ENCODE peak calls at places on chromosomes 2 and 18, in five cellular contexts. P, S, F, T and Y are unnamed samples.

GRCh38 chr18:41871229-41872000 is 83.6 kb upstream of the PIK3C3 start:
- DNase-seq in T (no peak), S (no peak), P (no peak), F (peak), Y (no peak)

GRCh38 chr18:59760212-59760997 is 63.2 kb upstream of the CCBE1 start:
- DNase-seq in F (no peak), S (no peak), P (no peak), T (peak), Y (no peak)

GRCh38 chr2:236679906-236680305 is 110.3 kb downstream of the ACKR3 start:
- DNase-seq in P (no peak), F (peak), T (peak), S (no peak), Y (no peak)

GRCh38 chr18:36187138-36187825 is at the start of gene MOCOS:
- DNase-seq in F (peak), T (peak), S (peak), P (no peak), Y (peak)

GRCh38 chr2:167480232-167480985 is 592.1 kb downstream of the XIRP2 start:
- DNase-seq in T (no peak), F (no peak), P (no peak), S (no peak), Y (no peak)

GRCh38 chr18:62209046-62209445 is 22.0 kb downstream of the RELCH start:
- DNase-seq in S (no peak), T (no peak), F (no peak), P (no peak), Y (no peak)

GRCh38 chr18:28163201-28163778 is 13.6 kb downstream of the CDH2 start:
- DNase-seq in S (no peak), P (no peak), T (peak), F (no peak), Y (no peak)

GRCh38 chr2:221731432-221731831 is 159.3 kb upstream of the EPHA4 start:
- DNase-seq in S (no peak), T (no peak), P (no peak), F (no peak), Y (no peak)

GRCh38 chr2:43032894-43033270 is 193.5 kb downstream of the ZFP36L2 start:
- DNase-seq in F (no peak), P (no peak), S (no peak), T (no peak), Y (no peak)

GRCh38 chr2:52629531-52629930 is 1138.1 kb upstream of the CHAC2 start:
- DNase-seq in T (no peak), F (no peak), P (no peak), S (no peak), Y (no peak)

GRCh38 chr2:29662841-29663240 is 258.5 kb downstream of the ALK start:
- DNase-seq in S (no peak), F (peak), P (no peak), T (peak), Y (no peak)

GRCh38 chr18:60372598-60372997 is at the start of gene MC4R:
- DNase-seq in T (peak), S (no peak), P (no peak), F (no peak), Y (no peak)

GRCh38 chr18:45760443-45761036 is 36.6 kb downstream of the SLC14A1 start:
- DNase-seq in S (no peak), F (peak), P (no peak), T (no peak), Y (no peak)

GRCh38 chr18:23970161-23971153 is 44.1 kb upstream of the TTC39C start:
- DNase-seq in T (no peak), F (no peak), S (peak), P (peak), Y (no peak)

GRCh38 chr2:18903750-18904149 is 314.4 kb upstream of the NT5C1B start:
- DNase-seq in P (no peak), T (no peak), S (no peak), F (no peak), Y (no peak)

GRCh38 chr2:110948027-110948687 is 172.6 kb upstream of the BCL2L11 start:
- DNase-seq in F (no peak), P (no peak), S (no peak), T (no peak), Y (no peak)

GRCh38 chr2:109218087-109218791 is 89.2 kb downstream of the SH3RF3 start:
- DNase-seq in S (no peak), T (peak), P (no peak), F (no peak), Y (no peak)

GRCh38 chr2:191578031-191578430 is 99.9 kb upstream of the NABP1 start:
- DNase-seq in S (no peak), P (no peak), T (no peak), F (no peak), Y (no peak)

GRCh38 chr18:43422483-43422882 is 145.2 kb upstream of the SYT4 start:
- DNase-seq in F (no peak), S (no peak), T (peak), P (no peak), Y (no peak)

GRCh38 chr2:111117666-111118454 is 2.9 kb upstream of the BCL2L11 start:
- DNase-seq in S (peak), F (no peak), T (peak), P (no peak), Y (no peak)

GRCh38 chr2:30655660-30656059 is 151.6 kb downstream of the CAPN13 start:
- DNase-seq in F (no peak), S (no peak), P (no peak), T (peak), Y (no peak)

DNA sequence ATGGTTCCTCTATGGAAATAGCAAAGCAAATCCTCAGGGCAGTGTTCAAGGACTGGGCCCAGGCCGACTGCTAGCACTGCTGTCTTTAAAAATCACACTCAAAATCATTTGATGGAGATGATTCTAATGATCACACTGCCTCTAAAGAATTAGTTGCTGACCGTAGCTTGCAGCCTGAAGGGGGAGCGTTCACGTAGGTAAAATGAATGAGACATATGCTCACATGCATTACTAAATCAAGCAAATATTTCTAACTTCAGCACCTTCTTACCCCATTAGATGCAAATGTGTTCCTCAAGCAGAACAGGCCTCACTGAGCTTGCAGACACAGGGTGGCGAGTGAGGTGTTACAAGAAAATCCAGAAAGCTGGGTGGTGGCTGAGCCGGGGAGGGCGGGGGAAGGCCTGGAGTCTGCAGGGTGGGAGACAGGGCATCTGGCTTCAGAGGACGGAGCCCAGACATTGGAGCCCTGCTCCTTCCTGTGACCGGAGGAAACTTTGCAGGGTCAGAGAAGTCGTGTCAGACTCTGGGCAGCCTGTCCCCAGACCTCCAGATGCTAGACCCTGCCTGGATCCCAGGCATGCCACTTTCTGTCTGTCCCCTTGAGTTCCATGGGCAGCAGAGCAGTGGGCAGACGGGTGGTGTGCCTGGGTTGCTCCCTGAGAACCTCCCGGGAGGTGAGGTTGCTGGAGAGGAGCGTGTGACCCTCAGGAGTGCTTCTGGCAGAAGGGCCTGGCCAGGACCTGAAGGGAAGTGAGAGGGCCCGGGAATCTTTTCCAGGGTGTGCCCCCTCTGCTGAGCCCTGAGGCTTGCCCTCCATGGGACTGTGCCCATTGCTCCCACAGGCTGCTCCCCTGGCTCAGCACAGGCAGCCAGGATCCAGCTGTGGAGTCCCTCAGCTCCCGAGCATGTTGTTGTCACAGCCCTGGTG is 7.1 kb upstream of the NPPC start:
- DNase-seq in F (no peak), T (no peak), P (no peak), S (no peak), Y (no peak)
- TF ChIP-seq CTCF in F (no peak), T (no peak), P (no peak), S (no peak), Y (no peak)

DNA sequence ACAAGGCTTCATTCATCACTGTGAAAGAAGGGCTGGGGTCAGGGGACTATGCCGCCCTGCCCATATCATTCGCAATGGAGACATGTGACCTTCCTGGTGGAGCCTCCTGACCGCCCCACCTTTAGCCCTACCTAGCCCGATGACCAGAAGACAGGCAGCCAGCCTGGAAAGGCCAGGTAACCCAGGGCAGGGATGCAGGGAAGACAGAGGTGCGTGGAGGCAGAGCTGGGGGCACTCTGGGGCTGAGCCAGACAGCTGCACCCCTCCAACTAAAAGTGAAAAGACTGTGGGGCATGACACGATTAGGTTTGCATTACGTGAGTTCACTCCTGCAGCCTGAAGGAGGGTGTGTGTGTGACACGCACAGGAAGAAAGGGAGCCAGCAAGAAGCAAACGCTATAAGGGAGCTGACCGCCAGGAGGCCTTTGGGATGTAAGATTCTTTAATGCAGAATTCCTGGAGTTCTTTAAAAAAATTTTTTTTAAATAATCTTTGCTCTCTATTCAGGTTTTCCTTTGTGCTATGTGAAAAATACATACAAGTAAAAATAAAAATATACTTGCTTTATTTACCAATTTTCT is 3.7 kb upstream of the HES6 start:
- DNase-seq in S (no peak), F (no peak), T (no peak), P (no peak), Y (no peak)
- TF ChIP-seq CTCF in S (no peak), F (no peak), T (no peak), P (no peak), Y (no peak)

DNA sequence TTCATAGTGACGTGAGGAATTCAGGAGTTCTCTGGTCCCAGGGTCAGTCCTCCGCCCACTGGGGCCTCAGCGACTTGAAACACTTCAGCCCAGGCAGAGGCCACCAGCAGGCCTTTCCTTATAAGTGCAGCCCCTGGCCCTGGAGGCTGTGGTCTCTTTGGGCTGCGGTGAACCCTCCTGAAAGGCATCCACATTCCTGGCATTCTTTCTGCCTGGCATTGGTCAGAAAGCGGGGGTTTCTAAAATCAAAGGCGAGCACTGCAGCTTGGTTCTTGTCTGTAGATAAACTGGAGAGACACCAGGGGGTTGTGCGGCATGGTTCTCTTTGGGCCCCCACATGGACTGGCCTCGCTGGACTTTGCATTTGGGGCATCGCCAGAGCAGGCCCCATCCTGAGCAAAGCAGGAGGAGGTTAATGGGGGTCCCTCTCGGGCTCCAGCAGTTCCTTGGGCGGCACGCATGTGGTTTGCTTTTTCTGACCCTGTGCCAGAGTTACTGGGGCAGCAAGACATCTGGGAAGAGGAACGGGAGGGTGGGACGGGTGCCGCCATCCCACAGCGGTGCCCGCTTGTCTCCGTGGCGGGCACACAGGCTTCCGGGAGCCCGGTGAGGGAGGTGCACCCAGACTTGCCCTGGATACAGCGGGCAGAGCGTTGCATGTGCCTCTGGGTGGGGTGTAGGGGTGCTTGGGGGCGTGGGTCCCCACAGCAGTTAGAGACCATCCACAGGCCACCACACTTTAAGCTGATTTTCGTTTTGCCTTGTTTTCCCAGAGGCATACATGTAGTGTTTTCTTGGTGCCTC is 44.9 kb downstream of the SH3BP4 start:
- DNase-seq in S (no peak), F (no peak), T (peak), P (no peak), Y (no peak)
- TF ChIP-seq CTCF in S (no peak), F (no peak), T (no peak), P (no peak), Y (no peak)

DNA sequence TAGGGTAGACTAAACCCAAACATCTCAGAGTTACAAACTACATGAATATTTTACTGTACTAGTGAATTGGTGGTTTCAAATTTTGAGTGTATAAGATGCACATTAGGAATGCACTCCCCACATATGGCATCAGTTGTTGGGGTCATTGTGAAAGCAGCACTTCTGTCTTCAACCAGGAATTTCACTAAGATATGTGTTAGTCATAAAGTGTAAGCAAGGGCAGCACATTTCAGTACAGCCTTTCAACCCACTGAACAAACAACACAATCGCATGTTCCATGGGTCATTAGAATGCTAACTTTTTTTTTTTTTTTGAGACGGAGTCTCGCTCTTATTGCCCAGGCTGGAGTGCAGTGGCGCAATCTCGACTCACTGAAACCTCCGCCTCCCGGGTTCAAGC is 164.1 kb upstream of the MAP2 start:
- DNase-seq in P (no peak), S (no peak), F (no peak), T (no peak), Y (no peak)
- TF ChIP-seq CTCF in P (no peak), S (no peak), F (no peak), T (no peak), Y (no peak)

GRCh38 chr2:44348385-44348784 is 12.9 kb downstream of the PREPL start:
- DNase-seq in T (peak), P (no peak), S (no peak), F (no peak), Y (no peak)

DNA sequence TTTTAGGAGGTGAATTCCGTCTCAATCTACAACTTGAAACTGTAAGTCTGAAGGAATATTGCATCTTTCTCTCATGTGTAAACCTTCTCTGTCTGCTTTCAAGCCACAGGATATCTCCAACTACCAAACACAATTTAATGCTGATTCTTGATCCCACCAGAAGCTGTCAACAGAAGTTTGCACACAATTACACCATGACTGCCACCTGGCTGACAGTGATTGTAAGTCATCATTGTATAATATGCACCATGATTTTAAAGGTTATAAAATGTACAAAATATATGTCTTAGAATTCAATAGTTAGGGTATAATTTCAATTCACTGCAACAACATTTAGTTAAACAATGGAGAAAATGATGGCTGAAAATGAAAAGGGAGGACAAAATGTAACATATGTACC is 18.4 kb downstream of the PREPL start:
- DNase-seq in F (peak), P (no peak), T (no peak), S (no peak), Y (no peak)
- TF ChIP-seq CTCF in F (peak), P (peak), T (no peak), S (peak), Y (peak)

GRCh38 chr2:130997198-130997597 is 96.1 kb downstream of the FAM168B start:
- DNase-seq in S (no peak), P (no peak), T (no peak), F (no peak), Y (no peak)

GRCh38 chr2:130996658-130997057 is 96.6 kb downstream of the FAM168B start:
- DNase-seq in T (no peak), F (no peak), S (no peak), P (no peak), Y (no peak)
- TF ChIP-seq CTCF in T (no peak), F (no peak), S (no peak), P (no peak), Y (no peak)

GRCh38 chr2:56108806-56109205 is 75.0 kb upstream of the CCDC85A start:
- DNase-seq in P (no peak), F (no peak), S (no peak), T (no peak), Y (no peak)
- TF ChIP-seq CTCF in P (no peak), F (no peak), S (no peak), T (no peak), Y (no peak)

DNA sequence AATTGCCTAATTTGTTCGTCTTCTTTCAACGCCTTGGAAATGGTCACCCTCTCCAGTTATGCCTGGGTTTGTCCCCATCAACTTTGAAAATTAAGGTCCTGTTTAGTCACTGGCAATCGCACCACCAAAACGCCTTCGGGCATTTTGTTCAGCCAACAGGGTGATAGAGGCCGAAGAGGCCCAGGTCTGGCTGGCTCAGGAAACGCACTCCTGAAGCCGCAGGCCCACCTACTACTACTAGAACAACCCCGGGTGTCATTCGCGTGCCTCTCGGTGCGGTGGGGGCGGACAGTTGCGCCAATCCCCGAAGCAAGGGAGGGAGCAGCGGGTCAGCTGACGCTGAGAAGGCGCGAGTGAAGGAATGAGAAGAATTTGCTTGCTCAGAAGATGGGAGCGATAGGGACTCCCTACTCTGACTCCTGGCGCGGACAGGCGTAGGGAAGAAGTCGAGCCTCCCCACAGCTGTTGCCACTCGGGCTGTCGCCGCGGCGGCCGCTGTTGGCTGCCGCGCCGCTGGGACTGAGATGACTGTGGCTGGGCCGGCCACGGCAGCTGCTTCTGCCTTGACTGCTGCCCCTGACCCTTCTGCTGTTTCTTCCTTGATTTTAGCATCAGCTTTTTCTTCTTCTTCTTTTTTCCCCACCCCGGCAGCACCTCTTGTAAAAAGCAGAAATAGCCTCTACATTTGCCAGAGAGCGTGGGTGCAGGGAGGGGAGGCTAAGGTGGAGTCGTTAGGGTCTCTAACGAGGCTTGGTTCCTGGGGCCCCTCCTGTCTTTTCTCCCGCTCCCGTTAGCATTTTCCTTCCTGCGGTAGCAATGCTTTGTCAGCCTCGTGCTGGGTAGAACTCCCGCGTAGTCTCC is 387.6 kb downstream of the FIGN start:
- DNase-seq in T (peak), F (peak), S (no peak), P (no peak), Y (no peak)
- TF ChIP-seq CTCF in T (no peak), F (no peak), S (no peak), P (no peak), Y (no peak)